ENCODE peak calls at places on chromosomes 1 and 21, in five cellular contexts. G, R, J, Q and V are unnamed samples.

GRCh38 chr1:234556245-234556943 is 53.6 kb downstream of the IRF2BP2 start:
- DNase-seq in G (no peak), R (no peak), J (no peak), Q (no peak), V (no peak)

GRCh38 chr1:172698224-172698623 is 39.3 kb downstream of the FASLG start:
- DNase-seq in G (no peak), R (no peak), J (no peak), Q (no peak), V (no peak)

GRCh38 chr21:29146726-29147125 is 16.3 kb downstream of the MAP3K7CL start:
- DNase-seq in G (no peak), R (no peak), J (no peak), Q (no peak), V (no peak)

GRCh38 chr1:59924653-59925052 is 1.9 kb downstream of the CYP2J2 start:
- DNase-seq in G (no peak), R (no peak), J (no peak), Q (no peak), V (no peak)

GRCh38 chr21:29350246-29350779 is 51.6 kb downstream of the BACH1 start:
- DNase-seq in G (no peak), R (no peak), J (peak; percentile 41), Q (no peak), V (no peak)

GRCh38 chr1:216216304-216216703 is 206.9 kb downstream of the USH2A start:
- DNase-seq in G (no peak), R (no peak), J (no peak), Q (no peak), V (no peak)

GRCh38 chr1:65769621-65770020 is 23.1 kb upstream of the PDE4B start:
- DNase-seq in G (no peak), R (no peak), J (no peak), Q (no peak), V (no peak)

GRCh38 chr1:29096255-29096896 is 27.3 kb downstream of the TMEM200B start:
- DNase-seq in G (no peak), R (no peak), J (no peak), Q (no peak), V (no peak)

GRCh38 chr1:226268421-226269124 is 40.4 kb downstream of the LIN9 start:
- DNase-seq in G (no peak), R (no peak), J (peak; percentile 33), Q (no peak), V (no peak)

GRCh38 chr1:218439541-218440295 is 94.6 kb downstream of the TGFB2 start:
- DNase-seq in G (no peak), R (no peak), J (no peak), Q (no peak), V (peak; percentile 39)

GRCh38 chr1:209797978-209798639 is 7.8 kb downstream of the IRF6 start:
- DNase-seq in G (no peak), R (no peak), J (no peak), Q (no peak), V (peak; percentile 41)

GRCh38 chr1:39922139-39922757 is 20.5 kb upstream of the MYCL start:
- DNase-seq in G (peak; percentile 89), R (peak; percentile 75), J (no peak), Q (no peak), V (peak; percentile 94)

GRCh38 chr1:112971006-112971405 is 15.0 kb upstream of the SLC16A1 start:
- DNase-seq in G (no peak), R (no peak), J (no peak), Q (no peak), V (no peak)

GRCh38 chr1:222021124-222021523 is 279.2 kb upstream of the DUSP10 start:
- DNase-seq in G (no peak), R (no peak), J (no peak), Q (no peak), V (no peak)

GRCh38 chr1:10544239-10544638 is 69.5 kb downstream of the PEX14 start:
- DNase-seq in G (no peak), R (no peak), J (no peak), Q (no peak), V (no peak)

GRCh38 chr1:71088645-71089287 is 7.9 kb upstream of the ZRANB2 start:
- DNase-seq in G (no peak), R (no peak), J (no peak), Q (no peak), V (no peak)

GRCh38 chr1:94321662-94322061 is 84.3 kb upstream of the ARHGAP29 start:
- DNase-seq in G (no peak), R (no peak), J (no peak), Q (no peak), V (no peak)

GRCh38 chr1:8473121-8473891 is 155.4 kb downstream of the SLC45A1 start:
- DNase-seq in G (no peak), R (no peak), J (no peak), Q (no peak), V (no peak)

GRCh38 chr1:23428136-23428905 is 3.8 kb upstream of the TCEA3 start:
- DNase-seq in G (no peak), R (no peak), J (no peak), Q (no peak), V (no peak)

GRCh38 chr1:110281363-110282290 is 57.5 kb upstream of the RBM15 start:
- DNase-seq in G (no peak), R (no peak), J (peak; percentile 2), Q (no peak), V (no peak)

GRCh38 chr1:66495490-66495889 is 38.5 kb upstream of the SGIP1 start:
- DNase-seq in G (no peak), R (no peak), J (no peak), Q (no peak), V (no peak)

GRCh38 chr1:40476924-40477679 is at the start of gene ZFP69:
- DNase-seq in G (peak; percentile 84), R (peak; percentile 56), J (peak; percentile 66), Q (peak; percentile 21), V (peak; percentile 69)

GRCh38 chr1:26932536-26932935 is 11.0 kb downstream of the NUDC start:
- DNase-seq in G (no peak), R (no peak), J (no peak), Q (no peak), V (no peak)

GRCh38 chr1:71093938-71094337 is 13.1 kb upstream of the ZRANB2 start:
- DNase-seq in G (no peak), R (no peak), J (peak; percentile 41), Q (no peak), V (no peak)

GRCh38 chr1:6330410-6330827 is 63.1 kb downstream of the ACOT7 start:
- DNase-seq in G (no peak), R (no peak), J (no peak), Q (no peak), V (no peak)

GRCh38 chr1:41581216-41582003 is 96.9 kb upstream of the EDN2 start:
- DNase-seq in G (no peak), R (no peak), J (no peak), Q (no peak), V (no peak)

GRCh38 chr1:41810446-41810845 is 108.3 kb downstream of the HIVEP3 start:
- DNase-seq in G (peak; percentile 67), R (peak; percentile 58), J (peak; percentile 66), Q (no peak), V (peak; percentile 61)

GRCh38 chr21:42459065-42459430 is 37.0 kb downstream of the RSPH1 start:
- DNase-seq in G (no peak), R (no peak), J (no peak), Q (no peak), V (no peak)

GRCh38 chr21:42461881-42462877 is 33.8 kb downstream of the RSPH1 start:
- DNase-seq in G (no peak), R (no peak), J (no peak), Q (no peak), V (peak; percentile 30)

GRCh38 chr21:42461185-42461520 is 34.9 kb downstream of the RSPH1 start:
- DNase-seq in G (no peak), R (no peak), J (no peak), Q (no peak), V (no peak)

GRCh38 chr21:42460391-42461184 is 35.4 kb downstream of the RSPH1 start:
- DNase-seq in G (no peak), R (no peak), J (no peak), Q (peak; percentile 91), V (peak; percentile 50)

GRCh38 chr21:42459583-42460215 is 36.3 kb downstream of the RSPH1 start:
- DNase-seq in G (no peak), R (no peak), J (no peak), Q (no peak), V (no peak)
- H2AFZ ChIP-seq in G (no peak overlapping the region), R (no peak overlapping the region), J (no peak overlapping the region), Q (no peak overlapping the region), V (no peak overlapping the region)

DNA sequence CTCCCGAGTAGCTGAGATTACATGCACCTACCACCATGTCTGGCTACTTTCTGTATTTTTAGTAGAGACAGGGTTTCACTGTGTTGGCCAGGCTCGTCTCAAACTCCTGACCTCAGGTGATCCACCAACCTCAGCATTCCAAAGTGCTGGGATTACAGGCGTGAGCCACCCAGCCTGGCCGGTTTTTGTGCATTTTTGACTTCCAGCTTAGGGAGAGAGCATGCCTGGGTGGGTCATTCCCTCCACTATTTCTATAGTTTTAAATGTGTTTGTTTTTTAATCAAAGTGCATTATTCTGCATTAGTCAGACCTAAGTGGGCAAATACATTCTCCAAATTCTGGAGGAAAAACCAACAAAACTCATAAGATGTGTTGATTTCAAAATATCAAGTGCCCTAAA is 207.4 kb upstream of the NRIP1 start:
- DNase-seq in G (no peak), R (no peak), J (no peak), Q (peak; percentile 93), V (no peak)
- H2BK12ac ChIP-seq in G (no peak overlapping the region), R (no peak overlapping the region), J (no peak overlapping the region), Q (no peak overlapping the region), V (no peak overlapping the region)

GRCh38 chr1:114333670-114334069 is 177.3 kb downstream of the TRIM33 start:
- DNase-seq in G (no peak), R (no peak), J (no peak), Q (no peak), V (no peak)
- H2AFZ ChIP-seq in G (no peak overlapping the region), R (no peak overlapping the region), J (no peak overlapping the region), Q (no peak overlapping the region), V (no peak overlapping the region)

GRCh38 chr1:119680193-119680592 is 31.5 kb upstream of the PHGDH start:
- DNase-seq in G (no peak), R (no peak), J (no peak), Q (no peak), V (no peak)

GRCh38 chr1:119682141-119682540 is 29.6 kb upstream of the PHGDH start:
- DNase-seq in G (no peak), R (no peak), J (no peak), Q (no peak), V (no peak)

GRCh38 chr1:119680723-119681122 is 31.0 kb upstream of the PHGDH start:
- DNase-seq in G (no peak), R (no peak), J (no peak), Q (no peak), V (no peak)

GRCh38 chr1:119683893-119684292 is 27.8 kb upstream of the PHGDH start:
- DNase-seq in G (no peak), R (no peak), J (no peak), Q (no peak), V (no peak)

DNA sequence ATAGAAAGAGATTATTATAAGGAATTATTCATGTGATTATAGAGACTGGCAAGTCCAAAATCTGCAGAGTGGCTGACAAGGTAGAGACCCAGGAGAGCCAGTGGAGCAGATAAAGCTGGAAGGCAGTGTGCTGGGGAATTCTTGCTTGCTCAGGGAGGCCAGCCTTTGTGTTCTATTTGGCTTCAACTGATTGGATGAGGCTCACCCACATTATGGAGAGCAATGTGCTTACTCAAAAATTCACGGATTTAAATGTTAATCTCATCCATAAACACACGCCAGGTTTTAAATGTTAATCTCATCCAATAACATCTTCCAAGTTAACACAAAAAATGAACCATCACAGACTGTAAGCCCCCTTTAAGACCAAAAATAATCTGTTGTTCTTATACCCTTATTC is 30.2 kb upstream of the PHGDH start:
- DNase-seq in G (no peak), R (no peak), J (no peak), Q (no peak), V (no peak)
- H2BK12ac ChIP-seq in G (no peak overlapping the region), R (no peak overlapping the region), J (no peak overlapping the region), Q (no peak overlapping the region), V (no peak overlapping the region)